ENCODE peak calls at places on chromosomes 13 and 19, in eight cellular contexts. J is tibial nerve; A is vagina; Q is CD8-positive, alpha-beta T cell; C is NT2/D1; O is HepG2; V is heart left ventricle; X is PC-3. R is an unnamed sample. For H3K4me1, the result is how much of the 10 kb centered on the place peaks cover.

GRCh38 chr19:33797821-33798633 is 1.4 kb downstream of the KCTD15 start:
- DNase-seq in J (no peak), A (no peak), Q (no peak), C (no peak), O (no peak), V (peak), X (no peak), R (peak)

GRCh38 chr13:25375727-25376358 is 4.1 kb downstream of the ATP8A2 start:
- DNase-seq in J (peak), A (no peak), Q (no peak), C (no peak), O (peak), V (peak), X (peak), R (peak)

GRCh38 chr19:3360494-3361383 is 5.6 kb upstream of the NFIC start:
- DNase-seq in J (no peak), A (peak), Q (peak), C (no peak), O (no peak), V (peak), X (peak), R (peak)

GRCh38 chr13:98576215-98576945 is 527 bp downstream of the STK24 start:
- DNase-seq in J (peak), A (no peak), Q (no peak), C (no peak), O (no peak), V (peak), X (no peak), R (peak)

GRCh38 chr19:41225238-41226052 is 6.4 kb downstream of the AXL start:
- DNase-seq in J (peak), A (peak), Q (no peak), C (peak), O (peak), V (peak), X (peak), R (peak)

GRCh38 chr19:32416749-32417469 is 11.3 kb downstream of the DPY19L3 start:
- DNase-seq in J (no peak), A (no peak), Q (no peak), C (peak), O (no peak), V (no peak), X (no peak), R (no peak)

GRCh38 chr13:74868044-74868443 is 613.9 kb downstream of the TBC1D4 start:
- DNase-seq in J (no peak), A (no peak), Q (no peak), C (no peak), O (no peak), V (no peak), X (peak), R (no peak)

GRCh38 chr13:93818345-93818744 is 591.7 kb downstream of the GPC6 start:
- DNase-seq in J (no peak), A (no peak), Q (no peak), C (no peak), O (no peak), V (no peak), X (no peak), R (no peak)

GRCh38 chr13:63184693-63185092 is 1769.0 kb upstream of the PCDH20 start:
- DNase-seq in J (no peak), A (no peak), Q (no peak), C (peak), O (peak), V (no peak), X (peak), R (no peak)

GRCh38 chr13:44272692-44273091 is 100.9 kb upstream of the SERP2 start:
- DNase-seq in J (no peak), A (no peak), Q (no peak), C (no peak), O (no peak), V (no peak), X (no peak), R (no peak)

GRCh38 chr13:83730674-83731073 is 151.6 kb downstream of the SLITRK1 start:
- DNase-seq in J (no peak), A (no peak), Q (no peak), C (no peak), O (no peak), V (no peak), X (no peak), R (no peak)

GRCh38 chr19:10122066-10122465 is 2.4 kb upstream of the EIF3G start:
- DNase-seq in J (no peak), A (no peak), Q (no peak), C (no peak), O (no peak), V (no peak), X (peak), R (no peak)

GRCh38 chr13:39407786-39408185 is 195.2 kb downstream of the LHFPL6 start:
- DNase-seq in J (no peak), A (no peak), Q (no peak), C (no peak), O (no peak), V (no peak), X (no peak), R (no peak)

GRCh38 chr19:53810891-53811290 is 13.2 kb downstream of the NLRP12 start:
- DNase-seq in J (no peak), A (no peak), Q (no peak), C (no peak), O (no peak), V (no peak), X (no peak), R (no peak)

GRCh38 chr19:40322951-40323615 is 25.1 kb downstream of the C19orf47 start:
- DNase-seq in J (no peak), A (no peak), Q (no peak), C (no peak), O (no peak), V (no peak), X (no peak), R (no peak)

GRCh38 chr13:113366031-113366588 is 2.2 kb upstream of the GRTP1 start:
- DNase-seq in J (no peak), A (no peak), Q (no peak), C (no peak), O (no peak), V (no peak), X (no peak), R (no peak)

GRCh38 chr19:16895467-16896097 is 6.8 kb downstream of the F2RL3 start:
- DNase-seq in J (no peak), A (no peak), Q (no peak), C (no peak), O (no peak), V (no peak), X (no peak), R (no peak)

GRCh38 chr19:22832031-22832762 is at the start of gene ZNF723:
- DNase-seq in J (no peak), A (no peak), Q (no peak), C (no peak), O (no peak), V (no peak), X (no peak), R (no peak)

GRCh38 chr13:84362777-84363176 is 480.5 kb upstream of the SLITRK1 start:
- DNase-seq in J (no peak), A (no peak), Q (no peak), C (no peak), O (no peak), V (no peak), X (no peak), R (no peak)

GRCh38 chr13:38872693-38873092 is 117.9 kb downstream of the STOML3 start:
- DNase-seq in J (peak), A (no peak), Q (no peak), C (peak), O (peak), V (peak), X (peak), R (peak)

GRCh38 chr13:50512602-50513527 is 330.6 kb downstream of the DLEU7 start:
- DNase-seq in J (peak), A (no peak), Q (peak), C (no peak), O (peak), V (peak), X (peak), R (peak)

GRCh38 chr19:51327066-51327985 is 14.6 kb downstream of the VSIG10L start:
- DNase-seq in J (no peak), A (no peak), Q (no peak), C (peak), O (peak), V (peak), X (peak), R (peak)

GRCh38 chr13:92717857-92718256 is 508.8 kb upstream of the GPC6 start:
- DNase-seq in J (no peak), A (no peak), Q (no peak), C (no peak), O (no peak), V (no peak), X (no peak), R (no peak)

GRCh38 chr19:13499682-13500081 is 6.6 kb downstream of the CACNA1A start:
- DNase-seq in J (no peak), A (no peak), Q (no peak), C (no peak), O (no peak), V (no peak), X (no peak), R (no peak)

GRCh38 chr19:35742121-35742724 is at the start of gene IGFLR1:
- DNase-seq in J (no peak), A (no peak), Q (no peak), C (no peak), O (no peak), V (no peak), X (no peak), R (peak)

DNA sequence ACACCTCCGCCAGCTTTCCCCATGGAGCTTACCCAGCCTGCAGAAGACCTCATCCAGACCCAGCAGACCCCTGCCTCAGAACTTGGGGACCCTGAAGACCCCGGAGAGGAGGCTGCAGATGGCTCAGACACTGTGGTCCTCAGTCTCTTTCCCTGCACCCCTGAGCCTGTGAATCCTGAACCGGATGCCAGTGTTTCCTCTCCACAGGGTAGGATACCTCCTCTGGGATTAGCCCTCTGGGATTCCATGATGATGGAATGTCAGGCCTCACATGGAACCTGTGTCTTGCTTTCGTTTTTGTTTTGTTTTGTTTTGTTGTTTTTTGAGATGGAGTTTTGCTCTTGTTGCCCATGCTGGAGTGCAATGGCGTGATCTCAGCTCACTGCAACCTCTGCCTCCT is 1.9 kb downstream of the RFXANK start:
- DNase-seq in J (no peak), A (no peak), Q (no peak), C (no peak), O (no peak), V (no peak), X (no peak), R (no peak)
- H3K4me1 ChIP-seq in J (under half), A (under half), Q (under half), C (under half), O (under half), V (under half), X (under half), R (under half)

GRCh38 chr19:18229474-18229873 is 3.2 kb upstream of the PDE4C start:
- DNase-seq in J (no peak), A (no peak), Q (no peak), C (no peak), O (no peak), V (no peak), X (no peak), R (no peak)
- H3K4me1 ChIP-seq in J (under half), A (under half), Q (under half), C (under half), O (under half), V (half or more), X (under half), R (under half)

DNA sequence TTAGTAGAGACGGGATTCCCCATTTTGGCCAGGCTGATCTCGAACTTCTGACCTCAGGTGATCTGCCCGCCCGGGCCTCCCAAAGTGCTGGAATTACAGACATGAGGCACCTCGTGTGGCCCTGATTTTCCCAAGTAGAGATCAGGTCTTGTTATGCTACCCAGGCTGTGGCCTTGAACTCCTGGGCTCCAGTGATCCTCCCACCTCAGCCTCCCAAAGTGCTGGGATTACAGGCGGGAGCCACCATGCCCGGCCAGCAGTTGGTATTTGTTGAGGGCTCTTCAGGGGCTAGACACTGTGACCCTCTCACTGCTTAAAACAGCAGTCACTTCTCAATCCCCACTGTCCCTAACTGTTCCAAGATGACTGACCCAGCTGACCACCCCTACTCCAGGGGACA is 8.5 kb upstream of the ELAVL3 start:
- DNase-seq in J (no peak), A (no peak), Q (no peak), C (no peak), O (no peak), V (no peak), X (no peak), R (no peak)
- H3K4me1 ChIP-seq in J (under half), A (under half), Q (under half), C (under half), O (under half), V (under half), X (under half), R (under half)

GRCh38 chr19:43759515-43759914 is 4.8 kb upstream of the SMG9 start:
- DNase-seq in J (no peak), A (no peak), Q (no peak), C (no peak), O (peak), V (no peak), X (peak), R (no peak)
- H3K4me1 ChIP-seq in J (under half), A (under half), Q (under half), C (under half), O (under half), V (under half), X (half or more), R (under half)

DNA sequence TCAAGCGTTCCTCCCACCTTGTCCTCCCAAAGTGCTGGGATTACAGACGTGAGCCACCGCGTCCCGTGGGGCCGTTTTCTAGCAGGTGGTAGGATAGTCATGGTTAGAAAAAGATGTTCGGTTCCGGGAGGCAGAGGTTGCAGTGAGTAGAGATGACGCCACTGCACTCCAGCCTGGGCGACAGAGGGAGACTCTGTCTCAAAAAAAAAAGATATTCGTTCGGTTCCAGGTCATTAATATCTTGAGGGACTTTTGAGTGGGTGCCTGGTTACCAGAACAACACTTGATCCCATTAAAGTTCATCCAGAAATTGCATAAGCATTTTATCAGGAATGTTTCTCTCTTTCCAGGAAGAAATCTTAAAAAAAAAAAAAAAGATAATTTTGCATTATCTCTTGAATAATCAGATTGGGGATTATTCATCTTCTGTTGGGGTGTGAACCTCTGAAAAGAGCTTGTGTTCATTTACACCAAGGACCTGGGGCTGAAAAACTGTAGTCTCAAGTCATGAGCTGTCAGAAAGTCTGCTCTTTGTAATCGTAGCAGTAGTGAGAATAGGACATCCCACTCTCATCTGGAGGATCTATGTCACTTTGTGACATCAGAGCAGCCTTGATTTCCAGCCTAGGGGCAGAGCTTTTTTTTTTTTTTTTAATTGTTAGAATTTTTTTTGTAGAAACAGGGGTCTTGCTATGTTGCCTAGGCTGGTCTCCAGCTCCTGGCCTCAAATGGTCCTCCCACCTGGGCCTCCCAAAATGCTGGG is 1.0 kb upstream of the ETHE1 start:
- DNase-seq in J (peak), A (no peak), Q (no peak), C (no peak), O (no peak), V (peak), X (peak), R (peak)
- H3K4me1 ChIP-seq in J (under half), A (half or more), Q (under half), C (under half), O (under half), V (under half), X (under half), R (half or more)

DNA sequence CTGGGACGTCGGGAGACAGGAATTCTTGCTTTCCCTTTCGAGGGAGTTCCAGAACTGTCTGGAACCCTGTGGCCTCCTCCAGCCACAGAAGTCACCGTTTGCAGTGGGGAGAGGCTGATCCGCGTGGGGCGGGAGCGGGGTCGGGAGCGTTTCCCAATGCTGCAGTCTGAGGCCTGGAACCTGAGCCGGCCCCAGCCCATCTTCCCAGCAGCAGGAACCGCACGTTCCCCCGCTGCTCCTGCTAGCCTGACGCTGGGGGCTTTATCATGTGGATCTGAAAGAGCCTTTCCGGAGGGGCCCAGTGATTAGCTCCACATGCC is 13.4 kb downstream of the DPP9 start:
- DNase-seq in J (no peak), A (no peak), Q (no peak), C (no peak), O (no peak), V (no peak), X (no peak), R (no peak)
- H3K4me1 ChIP-seq in J (under half), A (half or more), Q (under half), C (under half), O (under half), V (half or more), X (under half), R (under half)

GRCh38 chr19:14517840-14518505 is at the start of gene DNAJB1:
- DNase-seq in J (peak), A (peak), Q (no peak), C (no peak), O (peak), V (peak), X (peak), R (peak)
- H3K4me1 ChIP-seq in J (under half), A (under half), Q (half or more), C (under half), O (half or more), V (under half), X (under half), R (half or more)

R was measured in transverse colon.